ENCODE peak calls at places on chromosomes 13 and 19, in six cellular contexts. F, R, Z, X, B and H are unnamed samples.
A peak's percentile ranks its signal among the peaks of the same experiment; 100 is the strongest.

GRCh38 chr19:45900661-45901431 is 1.6 kb downstream of the MYPOP start:
- DNase-seq in F (no peak), R (no peak), Z (no peak), X (peak; percentile 40), B (no peak), H (no peak)

GRCh38 chr13:61470801-61471200 is 55.2 kb upstream of the PCDH20 start:
- DNase-seq in F (no peak), R (no peak), Z (no peak), X (no peak), B (no peak), H (no peak)

GRCh38 chr19:46320559-46320958 is 23.7 kb downstream of the HIF3A start:
- DNase-seq in F (no peak), R (no peak), Z (no peak), X (no peak), B (no peak), H (no peak)

GRCh38 chr13:23848019-23848418 is 41.2 kb downstream of the MIPEP start:
- DNase-seq in F (no peak), R (no peak), Z (no peak), X (no peak), B (no peak), H (no peak)

GRCh38 chr19:15583346-15583745 is 31.7 kb upstream of the CYP4F8 start:
- DNase-seq in F (no peak), R (no peak), Z (no peak), X (no peak), B (no peak), H (no peak)

GRCh38 chr19:40754611-40755247 is 3.7 kb downstream of the SNRPA start:
- DNase-seq in F (no peak), R (no peak), Z (no peak), X (no peak), B (no peak), H (no peak)

GRCh38 chr19:45852941-45853340 is 10.0 kb downstream of the SYMPK start:
- DNase-seq in F (no peak), R (no peak), Z (no peak), X (no peak), B (no peak), H (no peak)

GRCh38 chr13:20489185-20489820 is 36.4 kb downstream of the CRYL1 start:
- DNase-seq in F (no peak), R (no peak), Z (no peak), X (peak; percentile 83), B (no peak), H (no peak)

GRCh38 chr13:113926951-113927660 is 46.8 kb downstream of the C13orf46 start:
- DNase-seq in F (no peak), R (peak; percentile 4), Z (no peak), X (no peak), B (no peak), H (no peak)

GRCh38 chr13:84959818-84960217 is 839.4 kb downstream of the SLITRK6 start:
- DNase-seq in F (no peak), R (no peak), Z (no peak), X (no peak), B (no peak), H (no peak)